ENCODE peak calls at places on chromosome 13, in four cellular contexts. S, X, O and Q are unnamed samples.

GRCh38 chr13:105346141-105346766 is 1189.2 kb downstream of the EFNB2 start:
- DNase-seq in S (no peak), X (no peak), O (no peak), Q (no peak)

GRCh38 chr13:31207630-31208549 is 8.1 kb downstream of the B3GLCT start:
- DNase-seq in O (no peak), S (no peak), X (no peak), Q (no peak)

GRCh38 chr13:104769520-104769919 is 1703.3 kb upstream of the SLC10A2 start:
- DNase-seq in O (no peak), X (no peak), S (no peak), Q (no peak)

GRCh38 chr13:106795847-106796246 is 227.9 kb upstream of the ARGLU1 start:
- DNase-seq in X (no peak), S (no peak), O (no peak), Q (no peak)

GRCh38 chr13:109246001-109246400 is 540.4 kb downstream of the IRS2 start:
- DNase-seq in S (no peak), O (no peak), X (no peak), Q (no peak)

GRCh38 chr13:112053167-112053743 is 13.7 kb upstream of the SOX1 start:
- DNase-seq in X (no peak), S (no peak), O (no peak), Q (no peak)

GRCh38 chr13:84446972-84447700 is 564.9 kb upstream of the SLITRK1 start:
- DNase-seq in S (no peak), X (no peak), O (no peak), Q (no peak)

GRCh38 chr13:70255406-70255991 is 147.2 kb upstream of the KLHL1 start:
- DNase-seq in S (peak; percentile 79), X (no peak), O (no peak), Q (no peak)

GRCh38 chr13:100245099-100245498 is 156.2 kb downstream of the PCCA start:
- DNase-seq in O (no peak), S (no peak), X (no peak), Q (no peak)

GRCh38 chr13:94950303-94950702 is 238.0 kb upstream of the SOX21 start:
- DNase-seq in X (no peak), O (no peak), S (no peak), Q (no peak)

GRCh38 chr13:65872448-65872847 is 1357.7 kb downstream of the PCDH9 start:
- DNase-seq in S (no peak), X (no peak), O (no peak), Q (no peak)

GRCh38 chr13:30561506-30561905 is 56.2 kb upstream of the USPL1 start:
- DNase-seq in O (no peak), S (no peak), X (no peak), Q (no peak)

GRCh38 chr13:105471683-105472082 is 1063.8 kb downstream of the EFNB2 start:
- DNase-seq in O (no peak), S (no peak), X (no peak), Q (no peak)

GRCh38 chr13:57627663-57628062 is 3.9 kb upstream of the PCDH17 start:
- DNase-seq in S (no peak), X (no peak), O (no peak), Q (no peak)

GRCh38 chr13:77878186-77878585 is 40.4 kb downstream of the EDNRB start:
- DNase-seq in S (no peak), O (no peak), X (no peak), Q (no peak)

GRCh38 chr13:112852808-112853207 is 116.2 kb upstream of the MCF2L start:
- DNase-seq in O (no peak), X (no peak), S (peak; percentile 7), Q (no peak)

GRCh38 chr13:94553766-94554165 is 42.2 kb downstream of the TGDS start:
- DNase-seq in O (no peak), S (no peak), X (no peak), Q (no peak)

GRCh38 chr13:107838592-107839161 is 376.7 kb downstream of the LIG4 start:
- DNase-seq in X (no peak), S (no peak), O (no peak), Q (no peak)

GRCh38 chr13:110509971-110510786 is 51.3 kb downstream of the RAB20 start:
- DNase-seq in X (no peak), S (no peak), O (no peak), Q (no peak)

GRCh38 chr13:79501538-79502232 is 20.7 kb downstream of the NDFIP2 start:
- DNase-seq in X (no peak), S (no peak), O (no peak), Q (no peak)

GRCh38 chr13:113729329-113730019 is 29.6 kb upstream of the TMEM255B start:
- DNase-seq in S (no peak), O (no peak), X (no peak), Q (no peak)

GRCh38 chr13:71499235-71499634 is 367.8 kb downstream of the DACH1 start:
- DNase-seq in S (no peak), X (no peak), O (no peak), Q (no peak)

GRCh38 chr13:50989476-50989875 is 79.9 kb downstream of the RNASEH2B start:
- DNase-seq in X (peak; percentile 51), S (no peak), O (no peak), Q (no peak)

GRCh38 chr13:66359910-66360552 is 870.1 kb downstream of the PCDH9 start:
- DNase-seq in O (no peak), S (no peak), X (no peak), Q (no peak)

GRCh38 chr13:97328222-97328790 is 105.7 kb upstream of the RAP2A start:
- DNase-seq in O (no peak), X (no peak), S (no peak), Q (no peak)

GRCh38 chr13:43316997-43317396 is 293.6 kb downstream of the DNAJC15 start:
- DNase-seq in O (no peak), X (peak; percentile 28), S (no peak), Q (no peak)

GRCh38 chr13:50400930-50401553 is 385.8 kb downstream of the KCNRG start:
- DNase-seq in S (peak; percentile 54), O (no peak), X (no peak), Q (no peak)

GRCh38 chr13:109157275-109157674 is 527.9 kb downstream of the MYO16 start:
- DNase-seq in S (peak; percentile 69), X (no peak), O (no peak), Q (no peak)

GRCh38 chr13:98906746-98907502 is 70.9 kb downstream of the DOCK9 start:
- DNase-seq in O (no peak), X (no peak), S (no peak), Q (no peak)

GRCh38 chr13:110965038-110965754 is 50.3 kb upstream of the ANKRD10 start:
- DNase-seq in O (no peak), S (no peak), X (no peak), Q (no peak)

GRCh38 chr13:81171065-81171647 is 830.2 kb upstream of the SPRY2 start:
- DNase-seq in X (no peak), S (no peak), O (no peak), Q (no peak)

GRCh38 chr13:51532736-51533197 is 51.5 kb upstream of the WDFY2 start:
- DNase-seq in X (no peak), S (no peak), O (no peak), Q (no peak)

GRCh38 chr13:87274209-87274819 is 396.9 kb upstream of the SLITRK5 start:
- DNase-seq in O (no peak), X (no peak), S (no peak), Q (no peak)

GRCh38 chr13:33236021-33236420 is 49.5 kb downstream of the STARD13 start:
- DNase-seq in S (no peak), O (no peak), X (no peak), Q (no peak)

GRCh38 chr13:106522898-106523525 is 12.4 kb downstream of the EFNB2 start:
- DNase-seq in S (no peak), O (no peak), X (no peak), Q (no peak)

GRCh38 chr13:74573654-74574053 is 439.4 kb upstream of the KLF12 start:
- DNase-seq in S (no peak), O (no peak), X (no peak), Q (no peak)

GRCh38 chr13:72839831-72840426 is 58.0 kb downstream of the PIBF1 start:
- DNase-seq in S (no peak), O (peak; percentile 72), X (no peak), Q (no peak)

DNA sequence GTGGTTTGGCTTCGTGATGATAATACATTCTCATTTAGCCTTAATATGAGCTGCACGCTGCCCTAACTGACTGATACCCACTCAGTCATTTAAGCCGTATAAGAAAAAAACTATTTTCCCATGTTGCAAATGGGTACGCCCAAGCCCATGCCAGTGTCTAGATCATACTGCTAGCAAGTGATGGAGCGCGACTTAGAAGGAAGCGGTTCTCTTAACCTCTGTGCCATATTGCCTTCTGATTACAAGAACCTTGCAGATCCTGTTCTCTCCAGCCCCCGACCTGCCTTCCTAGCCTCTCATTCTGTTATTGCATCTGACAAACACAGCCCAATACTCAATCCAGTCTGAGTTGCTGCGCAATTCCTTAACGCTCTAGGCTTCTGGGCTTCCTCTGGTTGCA is 603 bp downstream of the GPALPP1 start:
- DNase-seq in O (no peak), X (no peak), S (no peak), Q (no peak)
- H3K4me3 ChIP-seq in O (peak overlapping the region; percentile 82), X (peak overlapping the region; percentile 98), S (peak overlapping the region; percentile 100), Q (peak overlapping the region; percentile 99)

GRCh38 chr13:93364166-93364565 is 137.6 kb downstream of the GPC6 start:
- DNase-seq in O (no peak), X (no peak), S (no peak), Q (no peak)

GRCh38 chr13:93361703-93362102 is 135.1 kb downstream of the GPC6 start:
- DNase-seq in O (no peak), S (no peak), X (no peak), Q (no peak)
- H3K27ac ChIP-seq in O (no peak overlapping the region), S (no peak overlapping the region), X (no peak overlapping the region), Q (no peak overlapping the region)

GRCh38 chr13:25252229-25252628 is 35.1 kb downstream of the MTMR6 start:
- DNase-seq in X (no peak), S (no peak), O (no peak), Q (no peak)
- TF ChIP-seq CTCF in X (no peak), S (no peak), O (no peak), Q (no peak)

GRCh38 chr13:48038763-48039162 is 1.2 kb downstream of the NUDT15 start:
- DNase-seq in S (no peak), X (no peak), O (no peak), Q (no peak)
- H3K4me3 ChIP-seq in S (peak overlapping the region; percentile 94), X (no peak overlapping the region), O (no peak overlapping the region), Q (no peak overlapping the region)

DNA sequence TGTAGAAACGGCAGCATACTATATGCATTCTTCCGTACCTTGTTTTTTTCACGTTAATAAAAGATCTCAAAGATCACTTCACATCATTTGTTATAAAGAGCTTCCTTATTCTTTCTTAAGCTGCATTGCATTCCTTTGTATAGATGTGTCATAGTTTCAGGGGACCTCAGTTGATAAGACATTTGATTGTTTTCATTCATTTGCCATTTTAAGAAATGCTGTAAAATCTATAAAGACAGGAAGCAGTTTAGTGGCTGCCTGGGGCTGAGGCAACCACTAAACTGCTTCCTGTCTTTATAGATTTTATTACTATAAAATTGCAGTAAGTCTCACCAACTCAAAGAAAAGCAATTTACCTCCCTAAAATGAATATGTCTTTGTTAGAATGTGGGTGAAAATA is 59.4 kb downstream of the ZDHHC20 start:
- DNase-seq in S (no peak), O (no peak), X (no peak), Q (no peak)
- H3K27ac ChIP-seq in S (peak overlapping the region; percentile 47), O (no peak overlapping the region), X (no peak overlapping the region), Q (no peak overlapping the region)

GRCh38 chr13:27839809-27840467 is 47.7 kb downstream of the GSX1 start:
- DNase-seq in S (no peak), O (no peak), X (no peak), Q (no peak)
- TF ChIP-seq CTCF in S (no peak), O (no peak), X (no peak), Q (no peak)